ENCODE peak calls at places on chromosomes 16 and 17, in nine cellular contexts. I is fibroblast of lung, W is mammary epithelial cell, D is thoracic aorta, Y is uterus, R is progenitor cell of endocrine pancreas, G is brain microvascular endothelial cell, M is HFF-Myc, S is fibroblast of pulmonary artery. X is an unnamed sample.

GRCh38 chr16:88693420-88694177 is 7.3 kb upstream of the SNAI3 start:
- DNase-seq in W (no peak), I (no peak), G (no peak), S (no peak), R (no peak), M (no peak), D (no peak), Y (no peak), X (no peak)

GRCh38 chr17:41737680-41738023 is 3.2 kb upstream of the HAP1 start:
- DNase-seq in Y (no peak), M (no peak), S (no peak), G (no peak), W (no peak), R (no peak), I (no peak), D (no peak), X (no peak)

GRCh38 chr16:23505180-23505665 is 5.1 kb downstream of the GGA2 start:
- DNase-seq in R (no peak), S (no peak), Y (no peak), W (no peak), G (no peak), I (no peak), M (no peak), D (no peak), X (no peak)

GRCh38 chr17:5373112-5373511 is 46.4 kb downstream of the NUP88 start:
- DNase-seq in M (no peak), I (no peak), S (no peak), G (no peak), Y (no peak), W (no peak), R (no peak), D (no peak), X (peak; percentile 49)

GRCh38 chr16:68286153-68287074 is 22.1 kb downstream of the SLC7A6 start:
- DNase-seq in D (no peak), W (no peak), S (no peak), G (no peak), R (no peak), M (no peak), Y (no peak), I (no peak), X (no peak)

GRCh38 chr16:16164244-16164643 is 59.0 kb downstream of the ABCC6 start:
- DNase-seq in R (no peak), W (no peak), D (no peak), M (no peak), G (no peak), I (no peak), Y (no peak), S (no peak), X (no peak)

GRCh38 chr16:535446-536405 is 8.2 kb downstream of the CAPN15 start:
- DNase-seq in D (no peak), W (peak; percentile 81), I (peak; percentile 73), R (no peak), M (no peak), G (peak; percentile 69), S (peak; percentile 24), Y (no peak), X (no peak)

GRCh38 chr16:6144441-6144840 is 1046.8 kb upstream of the EEF2KMT start:
- DNase-seq in M (no peak), W (no peak), S (no peak), Y (no peak), D (no peak), G (no peak), I (no peak), R (no peak), X (no peak)

GRCh38 chr16:65068151-65068740 is 53.6 kb downstream of the CDH11 start:
- DNase-seq in R (no peak), G (peak; percentile 32), M (no peak), I (peak; percentile 81), D (no peak), S (no peak), W (no peak), Y (no peak), X (no peak)

GRCh38 chr17:66724581-66725341 is 110.2 kb upstream of the CACNG5 start:
- DNase-seq in M (no peak), W (no peak), G (peak; percentile 33), S (peak; percentile 60), I (peak; percentile 88), Y (no peak), D (no peak), R (no peak), X (no peak)

GRCh38 chr17:7750321-7750821 is 32.8 kb downstream of the DNAH2 start:
- DNase-seq in I (peak; percentile 85), M (peak; percentile 52), R (no peak), W (peak; percentile 65), Y (no peak), G (peak; percentile 48), S (peak; percentile 81), D (no peak), X (no peak)

GRCh38 chr16:71456801-71457200 is 5.2 kb downstream of the ZNF23 start:
- DNase-seq in W (no peak), G (no peak), M (no peak), D (no peak), S (no peak), I (no peak), Y (no peak), R (no peak), X (no peak)

GRCh38 chr16:71460246-71460645 is 1.8 kb downstream of the ZNF23 start:
- DNase-seq in W (peak; percentile 25), D (no peak), S (peak; percentile 66), M (peak; percentile 79), G (no peak), Y (no peak), R (no peak), I (peak; percentile 60), X (no peak)

GRCh38 chr16:71459510-71459909 is 2.5 kb downstream of the ZNF23 start:
- DNase-seq in G (no peak), M (no peak), I (no peak), S (no peak), R (no peak), Y (no peak), W (no peak), D (no peak), X (no peak)

GRCh38 chr16:71467810-71468209 is 5.8 kb upstream of the ZNF23 start:
- DNase-seq in W (peak; percentile 27), I (peak; percentile 20), R (peak; percentile 37), Y (no peak), M (no peak), S (peak; percentile 42), G (no peak), D (no peak), X (peak; percentile 43)

DNA sequence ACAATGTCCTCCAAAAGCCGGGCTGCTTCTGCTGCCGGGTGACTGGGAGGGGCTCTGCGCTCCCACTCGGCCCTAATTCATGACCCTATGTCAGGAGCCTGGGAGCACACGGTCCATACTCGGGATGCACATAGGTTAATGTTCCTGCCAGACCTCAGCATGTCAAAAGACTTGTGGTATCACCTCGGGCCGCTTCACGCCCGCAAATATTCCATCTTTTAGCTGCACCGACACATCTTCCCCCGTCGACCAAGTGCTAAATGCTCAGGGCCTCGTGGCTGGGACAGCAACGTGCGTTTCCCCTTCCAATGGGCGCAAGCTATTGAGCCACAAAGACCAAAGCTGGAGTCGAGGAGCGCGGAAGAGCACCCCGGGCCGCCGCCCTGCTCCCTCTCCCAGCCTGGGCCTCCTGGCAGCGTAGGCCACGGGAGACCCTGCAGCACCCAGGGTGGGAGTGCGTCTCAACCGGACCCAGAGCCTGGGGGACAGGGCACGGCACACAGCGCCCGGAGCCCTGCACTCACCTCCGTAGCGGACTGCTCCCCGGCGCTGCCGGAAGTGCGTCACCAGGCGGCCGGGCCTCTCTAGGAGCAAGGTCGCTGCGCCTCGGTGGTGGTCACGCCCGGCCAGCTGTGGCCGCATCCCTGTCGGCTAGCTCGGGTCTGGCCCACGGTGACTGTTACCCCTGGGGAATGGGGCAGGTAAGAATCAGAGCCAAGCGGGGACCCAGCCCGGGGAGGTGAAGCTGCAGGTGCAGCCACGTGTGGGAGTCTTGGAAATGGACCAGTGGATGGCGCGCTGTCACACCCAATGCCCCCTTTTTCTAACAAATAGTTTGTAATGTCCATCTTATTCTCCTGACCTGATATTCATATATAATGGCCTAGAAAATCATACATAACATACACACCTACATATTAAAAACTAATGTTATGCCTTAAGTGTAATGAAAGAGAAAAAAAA is at the start of gene ZNF23:
- DNase-seq in M (no peak), S (peak; percentile 81), D (peak; percentile 49), R (peak; percentile 71), W (peak; percentile 70), G (peak; percentile 43), Y (peak; percentile 87), I (peak; percentile 81), X (peak; percentile 96)
- TF ChIP-seq CTCF in M (no peak), S (no peak), D (no peak), R (no peak), W (no peak), G (peak; percentile 34), Y (peak; percentile 30), I (peak; percentile 5), X (no peak)

DNA sequence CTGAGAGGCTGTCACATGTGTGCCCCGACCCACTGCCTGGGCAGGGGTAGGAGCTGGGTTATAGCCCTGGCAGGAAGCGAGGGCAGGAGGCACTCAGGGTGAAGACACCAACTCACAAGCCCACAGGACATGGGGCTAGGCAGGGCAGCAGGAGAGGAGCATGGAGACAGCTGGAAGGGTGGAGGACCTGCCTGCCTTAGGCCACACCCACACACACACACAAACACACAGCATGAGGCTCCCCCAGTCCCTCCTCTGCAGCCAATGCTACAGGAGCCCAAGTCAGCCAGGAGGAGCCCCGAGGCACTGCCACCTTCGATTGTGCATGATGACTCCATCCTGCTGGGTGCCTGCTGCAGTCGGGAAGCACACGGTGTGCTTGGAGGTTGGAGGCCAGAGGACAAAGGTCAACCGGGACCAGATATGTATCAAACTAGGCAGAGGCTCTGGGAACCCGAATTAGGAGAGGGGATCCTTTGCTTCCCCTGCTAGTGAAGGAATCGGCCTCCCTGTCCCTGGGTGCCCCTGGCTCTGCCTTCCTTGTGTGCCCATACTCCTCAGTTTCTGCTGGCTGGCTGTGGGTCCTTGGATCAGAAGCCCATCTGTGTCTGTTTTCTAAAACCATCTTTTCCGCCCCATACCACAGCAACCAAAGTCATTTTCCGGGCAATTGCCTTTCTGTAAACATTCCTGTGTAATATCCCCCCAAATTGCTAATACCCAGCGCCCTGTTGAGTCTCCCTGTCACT is 20.5 kb downstream of the SRCIN1 start:
- DNase-seq in W (no peak), D (no peak), Y (no peak), M (no peak), I (no peak), G (no peak), R (no peak), S (no peak), X (no peak)
- TF ChIP-seq CTCF in W (no peak), D (no peak), Y (no peak), M (no peak), I (no peak), G (no peak), R (no peak), S (no peak), X (peak; percentile 0)

GRCh38 chr17:38815576-38816193 is 9.4 kb downstream of the CWC25 start:
- DNase-seq in Y (no peak), R (no peak), I (peak; percentile 22), G (peak; percentile 79), M (no peak), W (peak; percentile 46), D (no peak), S (peak; percentile 56), X (no peak)
- TF ChIP-seq CTCF in Y (no peak), R (no peak), I (peak; percentile 32), G (peak; percentile 63), M (peak; percentile 17), W (peak; percentile 42), D (no peak), S (peak; percentile 33), X (no peak)

DNA sequence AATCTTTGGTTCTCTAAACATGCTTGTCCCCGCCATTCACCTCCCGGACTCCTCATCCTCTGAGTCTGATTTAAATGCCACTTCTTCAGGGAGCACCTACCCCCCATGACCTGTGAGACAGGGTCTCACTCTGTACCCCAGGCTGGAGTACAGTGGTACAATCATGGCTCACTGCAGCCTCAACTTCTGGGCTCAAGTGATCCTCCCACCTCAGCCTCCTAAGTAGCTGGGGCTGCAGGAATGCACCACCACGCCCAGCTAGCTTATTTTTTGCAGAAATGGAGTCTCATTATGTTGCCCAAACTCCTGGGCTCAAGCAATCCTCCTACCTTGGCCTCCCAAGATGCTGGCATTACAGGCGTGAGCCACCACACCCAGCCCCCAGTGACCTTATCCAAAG is 12.8 kb upstream of the CPSF4L start:
- DNase-seq in M (no peak), S (no peak), I (no peak), R (no peak), G (no peak), D (no peak), W (no peak), Y (no peak), X (no peak)
- TF ChIP-seq CTCF in M (no peak), S (no peak), I (no peak), R (no peak), G (no peak), D (no peak), W (no peak), Y (no peak), X (no peak)

X was measured in GM13976.